ENCODE peak calls at places on chromosome 16, in seven cellular contexts. Y is uterus, Z is heart right ventricle, N is IMR-90, M is BE2C, Q is K562, O is GM23248. X is an unnamed sample. For H3K9me3, the result is how much of the 10 kb centered on the place peaks cover.

GRCh38 chr16:55825115-55825728 is 7.7 kb downstream of the CES1 start:
- DNase-seq in Q (no peak), M (no peak), Z (no peak), O (no peak), Y (no peak), N (no peak), X (no peak)

GRCh38 chr16:11698271-11698689 is 30.0 kb downstream of the SNN start:
- DNase-seq in N (peak), Y (no peak), O (peak), M (no peak), Q (no peak), Z (no peak), X (no peak)

GRCh38 chr16:71789136-71789535 is 19.5 kb downstream of the AP1G1 start:
- DNase-seq in N (no peak), Q (no peak), M (no peak), Z (no peak), O (no peak), Y (no peak), X (no peak)

GRCh38 chr16:65781363-65781762 is 585.1 kb upstream of the CDH5 start:
- DNase-seq in Q (no peak), Z (no peak), N (peak), O (peak), M (no peak), Y (no peak), X (no peak)

GRCh38 chr16:85238233-85238647 is 126.0 kb upstream of the CIBAR2 start:
- DNase-seq in M (peak), Y (peak), O (peak), N (peak), Q (no peak), Z (peak), X (no peak)

GRCh38 chr16:29702307-29702706 is 23.3 kb downstream of the QPRT start:
- DNase-seq in Q (no peak), N (no peak), Z (no peak), O (no peak), Y (no peak), M (no peak), X (no peak)

GRCh38 chr16:17356243-17356933 is 114.4 kb downstream of the XYLT1 start:
- DNase-seq in O (no peak), Y (no peak), M (no peak), Z (no peak), Q (no peak), N (no peak), X (no peak)

GRCh38 chr16:68059804-68060203 is 25.4 kb upstream of the NFATC3 start:
- DNase-seq in Q (no peak), O (no peak), Y (no peak), M (no peak), Z (no peak), N (no peak), X (no peak)

GRCh38 chr16:77500286-77500598 is 65.4 kb upstream of the ADAMTS18 start:
- DNase-seq in Z (no peak), M (no peak), N (no peak), O (no peak), Y (no peak), Q (no peak), X (no peak)

GRCh38 chr16:12097523-12098428 is 121.2 kb downstream of the SNX29 start:
- DNase-seq in O (peak), N (peak), Y (peak), Z (peak), Q (peak), M (no peak), X (peak)

GRCh38 chr16:77344306-77344705 is 90.5 kb downstream of the ADAMTS18 start:
- DNase-seq in N (no peak), M (no peak), O (no peak), Z (no peak), Y (no peak), Q (no peak), X (no peak)

GRCh38 chr16:50692999-50693781 is at the start of gene NOD2:
- DNase-seq in Z (no peak), Y (no peak), N (no peak), O (peak), M (no peak), Q (peak), X (no peak)

GRCh38 chr16:54291981-54292487 is 5.4 kb upstream of the IRX3 start:
- DNase-seq in Z (no peak), O (no peak), Y (no peak), N (no peak), Q (no peak), M (no peak), X (no peak)

GRCh38 chr16:57824880-57825279 is 22.6 kb upstream of the KIFC3 start:
- DNase-seq in O (no peak), N (no peak), M (no peak), Z (no peak), Q (no peak), Y (no peak), X (no peak)

GRCh38 chr16:81493755-81494433 is 49.3 kb downstream of the CMIP start:
- DNase-seq in Q (peak), Z (no peak), O (peak), M (no peak), N (peak), Y (peak), X (no peak)

GRCh38 chr16:27465483-27465879 is 63.5 kb downstream of the IL21R start:
- DNase-seq in Z (no peak), M (no peak), Q (no peak), Y (no peak), N (no peak), O (no peak), X (no peak)

GRCh38 chr16:67841198-67841815 is 813 bp upstream of the THAP11 start:
- DNase-seq in M (no peak), O (no peak), Z (no peak), Y (no peak), Q (no peak), N (no peak), X (no peak)

GRCh38 chr16:14050297-14051027 is 20.7 kb upstream of the MRTFB start:
- DNase-seq in M (no peak), Q (no peak), Z (no peak), Y (no peak), O (no peak), N (peak), X (no peak)

GRCh38 chr16:84555418-84556196 is 51.1 kb upstream of the MEAK7 start:
- DNase-seq in M (no peak), N (no peak), Y (no peak), O (no peak), Z (no peak), Q (no peak), X (no peak)

GRCh38 chr16:4486126-4486893 is 10.1 kb downstream of the HMOX2 start:
- DNase-seq in Y (no peak), N (no peak), Q (no peak), Z (peak), O (no peak), M (no peak), X (no peak)

GRCh38 chr16:70529051-70529777 is 5.6 kb downstream of the SF3B3 start:
- DNase-seq in Q (no peak), M (no peak), N (peak), Y (no peak), O (peak), Z (no peak), X (no peak)
- H3K9me3 ChIP-seq in Q (under half), M (under half), N (under half), Y (under half), O (under half), Z (under half), X (under half)

GRCh38 chr16:35562919-35563318 is 2103.5 kb downstream of the TP53TG3F start:
- DNase-seq in Q (no peak), Y (no peak), M (no peak), Z (no peak), O (no peak), N (no peak), X (no peak)
- H3K9me3 ChIP-seq in Q (under half), Y (under half), M (under half), Z (under half), O (under half), N (under half), X (under half)

GRCh38 chr16:87533061-87533460 is 40.2 kb upstream of the ZCCHC14 start:
- DNase-seq in Y (no peak), O (no peak), N (no peak), M (no peak), Q (no peak), Z (no peak), X (no peak)

GRCh38 chr16:87534751-87535150 is 41.9 kb upstream of the ZCCHC14 start:
- DNase-seq in M (no peak), Z (no peak), Y (no peak), Q (no peak), N (no peak), O (no peak), X (no peak)

GRCh38 chr16:87528690-87529579 is 36.1 kb upstream of the ZCCHC14 start:
- DNase-seq in Q (no peak), O (no peak), Z (no peak), M (no peak), Y (no peak), N (no peak), X (no peak)

GRCh38 chr16:87534030-87534653 is 41.3 kb upstream of the ZCCHC14 start:
- DNase-seq in N (peak), Z (no peak), Q (no peak), M (no peak), O (no peak), Y (no peak), X (no peak)

GRCh38 chr16:87531418-87531817 is 38.6 kb upstream of the ZCCHC14 start:
- DNase-seq in Z (no peak), Q (no peak), Y (no peak), N (no peak), O (no peak), M (no peak), X (no peak)
- H3K9me3 ChIP-seq in Z (under half), Q (under half), Y (under half), N (under half), O (under half), M (under half), X (under half)

GRCh38 chr16:88732172-88732960 is 26.1 kb downstream of the CTU2 start:
- DNase-seq in Z (no peak), Y (no peak), O (no peak), Q (no peak), N (no peak), M (no peak), X (no peak)

GRCh38 chr16:88732961-88733294 is 26.6 kb downstream of the CTU2 start:
- DNase-seq in Q (no peak), M (no peak), N (no peak), Z (no peak), O (no peak), Y (no peak), X (no peak)

GRCh38 chr16:88733630-88734360 is 27.5 kb downstream of the CTU2 start:
- DNase-seq in M (no peak), Y (no peak), Q (no peak), N (no peak), O (no peak), Z (no peak), X (no peak)

GRCh38 chr16:88731699-88732098 is 25.4 kb downstream of the CTU2 start:
- DNase-seq in Z (no peak), O (no peak), Y (no peak), M (no peak), Q (peak), N (no peak), X (no peak)

GRCh38 chr16:88730632-88731607 is 24.6 kb downstream of the CTU2 start:
- DNase-seq in M (peak), Y (no peak), Z (no peak), O (no peak), N (peak), Q (no peak), X (peak)
- H3K9me3 ChIP-seq in M (under half), Y (under half), Z (under half), O (under half), N (under half), Q (under half), X (under half)

GRCh38 chr16:3285131-3285530 is 1.8 kb downstream of the ZNF263 start:
- DNase-seq in Y (no peak), N (no peak), Z (no peak), M (no peak), Q (no peak), O (no peak), X (no peak)

GRCh38 chr16:3295209-3295608 is 10.0 kb downstream of the TIGD7 start:
- DNase-seq in Q (no peak), N (no peak), M (no peak), Z (no peak), Y (no peak), O (no peak), X (no peak)

GRCh38 chr16:3295783-3296182 is 9.4 kb downstream of the TIGD7 start:
- DNase-seq in O (no peak), N (no peak), Q (no peak), M (no peak), Y (no peak), Z (no peak), X (no peak)

GRCh38 chr16:3292604-3293003 is 9.3 kb downstream of the ZNF263 start:
- DNase-seq in N (peak), Y (no peak), Q (no peak), M (no peak), Z (no peak), O (peak), X (no peak)

DNA sequence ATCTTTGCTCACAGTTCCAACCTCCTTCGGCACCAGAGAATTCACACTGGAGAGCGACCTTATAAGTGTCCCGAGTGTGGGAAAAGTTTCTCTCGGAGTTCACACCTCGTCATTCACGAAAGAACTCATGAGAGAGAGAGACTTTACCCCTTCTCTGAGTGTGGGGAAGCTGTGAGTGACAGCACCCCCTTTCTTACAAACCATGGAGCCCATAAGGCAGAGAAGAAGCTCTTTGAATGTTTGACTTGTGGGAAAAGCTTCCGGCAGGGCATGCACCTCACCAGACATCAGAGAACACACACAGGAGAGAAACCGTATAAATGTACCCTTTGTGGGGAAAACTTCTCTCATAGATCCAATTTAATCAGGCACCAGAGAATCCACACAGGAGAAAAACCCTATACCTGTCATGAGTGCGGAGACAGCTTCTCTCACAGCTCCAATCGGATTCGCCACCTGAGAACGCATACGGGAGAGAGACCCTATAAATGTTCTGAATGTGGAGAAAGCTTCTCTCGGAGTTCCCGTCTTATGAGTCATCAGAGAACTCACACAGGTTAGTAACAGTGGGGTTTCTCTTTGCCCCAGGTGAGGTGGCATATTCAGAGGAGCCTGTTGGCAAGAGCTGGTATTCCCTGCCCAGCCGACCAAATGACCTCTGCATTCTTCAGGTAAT is 6.8 kb downstream of the ZNF263 start:
- DNase-seq in Q (no peak), M (no peak), Z (no peak), O (no peak), N (no peak), Y (no peak), X (no peak)
- H3K9me3 ChIP-seq in Q (under half), M (under half), Z (half or more), O (under half), N (half or more), Y (half or more), X (under half)

DNA sequence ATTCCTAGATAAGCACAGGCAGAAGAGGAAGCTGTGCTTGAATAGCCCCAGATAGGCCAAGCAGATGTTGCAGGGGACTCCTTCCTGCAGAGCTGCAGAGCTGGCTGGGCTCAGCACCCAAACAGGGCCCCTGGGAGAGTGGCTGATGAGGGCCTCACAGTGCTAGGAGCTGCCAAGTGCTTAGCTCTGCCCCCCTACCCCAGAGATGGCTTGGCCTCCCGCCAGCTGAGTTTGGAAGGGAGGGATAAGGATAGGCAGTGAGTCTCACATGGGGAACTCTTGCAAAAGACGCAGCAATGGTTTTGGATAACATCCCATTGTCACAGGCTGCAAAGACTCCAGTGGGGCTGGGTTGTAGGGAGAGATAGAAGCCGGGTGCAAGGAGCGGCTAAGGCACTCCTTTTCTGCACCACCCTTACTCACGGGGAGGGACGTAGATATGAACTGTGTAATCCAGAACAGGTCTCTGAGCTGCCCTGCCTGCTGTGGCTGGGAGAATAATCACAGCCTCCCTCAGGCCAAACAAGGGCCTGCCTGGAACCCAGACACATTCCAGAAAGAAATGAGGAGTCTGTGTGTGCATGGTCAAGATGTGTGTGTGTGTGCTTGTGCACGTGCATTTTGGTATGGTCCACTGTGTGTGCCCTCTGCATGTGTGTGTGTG is 52.9 kb upstream of the MAF start:
- DNase-seq in Y (peak), Z (peak), O (no peak), M (no peak), Q (no peak), N (no peak), X (peak)
- H3K9me3 ChIP-seq in Y (under half), Z (under half), O (under half), M (under half), Q (under half), N (under half), X (under half)

DNA sequence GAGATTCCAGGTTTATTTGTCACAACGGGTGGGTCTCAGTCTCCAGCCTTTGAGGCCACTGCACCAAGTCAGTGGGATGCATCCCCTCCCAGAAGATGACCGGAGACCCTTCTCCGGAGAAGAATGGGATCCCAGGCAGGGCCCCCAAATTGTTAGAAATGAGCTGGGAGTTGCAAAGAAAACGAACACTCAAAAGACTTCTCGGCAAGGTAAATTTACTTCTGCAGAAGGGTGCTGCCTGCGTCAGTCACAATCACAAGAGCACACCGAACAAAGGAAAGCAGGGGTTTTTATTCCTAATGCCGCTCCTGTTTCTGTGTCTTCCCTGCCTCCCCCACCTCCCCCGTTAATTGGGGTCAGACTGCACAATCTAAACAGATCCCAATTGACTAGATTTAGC is 61.4 kb downstream of the ATF7IP2 start:
- DNase-seq in O (no peak), M (no peak), Y (no peak), Q (no peak), Z (no peak), N (no peak), X (no peak)
- H3K9me3 ChIP-seq in O (under half), M (under half), Y (under half), Q (under half), Z (half or more), N (under half), X (under half)

GRCh38 chr16:52546291-52546941 is 527 bp downstream of the TOX3 start:
- DNase-seq in Y (no peak), Z (no peak), O (peak), M (peak), Q (no peak), N (no peak), X (peak)
- H3K9me3 ChIP-seq in Y (under half), Z (under half), O (under half), M (under half), Q (under half), N (under half), X (under half)

DNA sequence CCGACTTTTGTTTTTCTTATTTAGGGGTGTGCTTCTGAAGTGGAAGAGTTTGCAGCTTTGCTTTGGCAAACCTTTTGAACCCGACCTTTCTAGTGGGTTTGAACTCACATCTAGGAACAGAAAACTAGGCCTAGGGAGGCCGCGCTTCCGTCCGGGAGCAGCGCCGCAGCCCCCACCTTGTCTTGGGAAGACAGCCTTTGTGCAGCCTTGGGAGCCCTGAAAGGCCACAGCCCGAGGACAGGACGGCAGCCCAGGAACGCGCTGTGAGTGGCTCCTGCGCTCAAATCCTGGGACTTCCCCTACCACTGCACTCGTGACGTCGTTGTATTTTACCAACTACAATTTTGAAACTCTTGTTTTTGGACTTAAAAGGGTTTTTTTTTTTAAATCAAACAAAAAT is 53.7 kb upstream of the ZNF267 start:
- DNase-seq in N (no peak), M (no peak), Q (no peak), O (no peak), Z (no peak), Y (no peak), X (no peak)
- H3K9me3 ChIP-seq in N (under half), M (under half), Q (under half), O (under half), Z (under half), Y (under half), X (under half)

DNA sequence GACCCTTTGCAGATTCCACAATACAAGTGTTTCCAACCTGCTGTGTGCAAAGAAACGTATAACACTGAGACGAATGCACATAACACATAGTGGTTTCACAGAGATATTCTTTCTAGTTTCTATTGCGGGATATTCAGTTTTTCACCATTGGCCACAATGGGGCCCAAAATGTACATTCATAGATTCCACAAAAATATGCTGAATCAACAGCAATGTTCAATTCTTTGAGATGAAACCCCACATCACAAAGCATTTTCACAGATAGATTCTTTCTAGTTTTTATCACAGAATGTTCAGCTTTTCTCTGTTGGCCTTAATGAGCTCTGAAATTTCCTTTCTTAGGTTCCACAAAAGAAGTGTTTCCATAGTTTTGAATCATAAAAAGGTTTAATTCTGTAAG is 2472.3 kb downstream of the TP53TG3F start:
- DNase-seq in N (no peak), M (no peak), O (no peak), Q (no peak), Y (no peak), Z (no peak), X (no peak)
- H3K9me3 ChIP-seq in N (under half), M (under half), O (under half), Q (under half), Y (under half), Z (half or more), X (under half)

X was measured in SJCRH30.